ENCODE peak calls at places on chromosomes 2 and 18, in seven cellular contexts. W, M, B, T, V, A and G are unnamed samples.

GRCh38 chr18:56952026-56952425 is 194.9 kb upstream of the BOD1L2 start:
- DNase-seq in A (no peak), T (no peak), M (no peak), W (no peak), V (no peak), B (no peak), G (no peak)

GRCh38 chr2:135227386-135227785 is 175.3 kb downstream of the RAB3GAP1 start:
- DNase-seq in T (no peak), V (peak; percentile 70), M (no peak), B (no peak), W (no peak), A (peak; percentile 71), G (no peak)

GRCh38 chr2:219178377-219179175 is 501 bp downstream of the RETREG2 start:
- DNase-seq in A (no peak), B (peak; percentile 42), M (peak; percentile 56), V (peak; percentile 14), W (no peak), T (no peak), G (peak; percentile 9)

GRCh38 chr2:236166157-236166780 is 1.9 kb downstream of the GBX2 start:
- DNase-seq in T (no peak), V (no peak), B (no peak), A (no peak), M (peak; percentile 39), W (no peak), G (no peak)

GRCh38 chr2:71682341-71682740 is 229.0 kb downstream of the DYSF start:
- DNase-seq in A (no peak), W (no peak), B (no peak), T (no peak), M (no peak), V (no peak), G (no peak)

GRCh38 chr18:40911041-40911440 is 1044.0 kb upstream of the PIK3C3 start:
- DNase-seq in T (no peak), W (no peak), B (no peak), V (no peak), A (no peak), M (no peak), G (no peak)

GRCh38 chr2:177716484-177716883 is 323.9 kb downstream of the AGPS start:
- DNase-seq in M (no peak), T (no peak), A (no peak), W (no peak), B (no peak), V (no peak), G (no peak)

GRCh38 chr2:111659361-111660281 is 224.4 kb downstream of the ANAPC1 start:
- DNase-seq in A (peak; percentile 92), W (peak; percentile 62), V (peak; percentile 71), T (no peak), B (peak; percentile 84), M (no peak), G (peak; percentile 97)

GRCh38 chr2:236665572-236666118 is 96.0 kb downstream of the ACKR3 start:
- DNase-seq in A (no peak), B (no peak), T (no peak), V (no peak), W (no peak), M (no peak), G (no peak)

GRCh38 chr2:240831594-240832204 is 11.7 kb upstream of the KIF1A start:
- DNase-seq in V (no peak), A (no peak), W (no peak), B (no peak), T (no peak), M (no peak), G (no peak)

GRCh38 chr2:17979707-17980106 is 101.2 kb downstream of the KCNS3 start:
- DNase-seq in W (no peak), B (no peak), V (peak; percentile 85), M (no peak), A (peak; percentile 72), T (no peak), G (no peak)

GRCh38 chr2:77521931-77522470 is at the start of gene LRRTM4:
- DNase-seq in V (no peak), B (no peak), W (no peak), A (no peak), T (no peak), M (no peak), G (peak; percentile 4)

GRCh38 chr2:131724019-131724418 is 196.3 kb downstream of the CCDC74A start:
- DNase-seq in T (no peak), V (no peak), W (no peak), A (no peak), B (no peak), M (no peak), G (no peak)

GRCh38 chr2:50606860-50607259 is 425.1 kb downstream of the NRXN1 start:
- DNase-seq in M (no peak), B (no peak), V (no peak), T (no peak), W (no peak), A (no peak), G (no peak)

GRCh38 chr2:152962446-152962845 is 244.0 kb downstream of the ARL6IP6 start:
- DNase-seq in M (no peak), B (no peak), W (no peak), A (no peak), V (no peak), T (no peak), G (no peak)

GRCh38 chr2:32926708-32927084 is 20.1 kb upstream of the LTBP1 start:
- DNase-seq in T (no peak), B (no peak), A (peak; percentile 22), W (no peak), M (no peak), V (peak; percentile 22), G (no peak)

DNA sequence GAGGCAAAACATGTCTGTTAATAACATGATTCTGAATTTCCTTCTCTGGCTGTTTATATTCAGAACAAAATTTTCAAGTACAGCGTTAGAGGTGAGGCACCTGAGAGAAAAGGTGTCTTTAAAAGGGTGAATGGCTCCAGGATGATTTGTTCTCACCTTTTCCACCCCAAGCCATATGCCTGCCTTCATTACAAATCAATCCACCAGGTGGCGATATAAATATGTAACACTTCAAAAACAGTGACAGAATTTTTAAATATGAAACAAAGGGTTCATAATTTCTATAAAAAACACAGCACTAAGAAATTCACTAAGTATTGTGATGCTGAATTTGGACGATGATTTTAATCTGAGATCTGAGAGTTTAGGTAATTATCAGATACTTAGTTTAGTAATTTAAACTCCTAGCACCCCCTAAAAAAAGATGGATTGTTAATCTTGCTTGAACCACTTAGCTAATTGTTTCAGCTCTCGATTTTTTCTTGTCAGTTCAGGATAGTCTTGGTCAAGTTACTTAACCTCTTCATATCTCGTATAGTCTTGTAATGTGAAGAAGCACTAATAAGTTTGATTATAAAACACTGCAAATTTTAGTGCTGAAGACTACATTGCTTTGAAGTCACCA is 528.8 kb downstream of the CPS1 start:
- DNase-seq in B (peak; percentile 23), T (no peak), M (peak; percentile 21), W (no peak), A (peak; percentile 38), V (peak; percentile 17), G (peak; percentile 61)
- TF ChIP-seq CTCF in B (peak; percentile 59), T (peak; percentile 82), M (peak; percentile 13), W (peak; percentile 46), A (peak; percentile 56), V (peak; percentile 75), G (peak; percentile 63)

DNA sequence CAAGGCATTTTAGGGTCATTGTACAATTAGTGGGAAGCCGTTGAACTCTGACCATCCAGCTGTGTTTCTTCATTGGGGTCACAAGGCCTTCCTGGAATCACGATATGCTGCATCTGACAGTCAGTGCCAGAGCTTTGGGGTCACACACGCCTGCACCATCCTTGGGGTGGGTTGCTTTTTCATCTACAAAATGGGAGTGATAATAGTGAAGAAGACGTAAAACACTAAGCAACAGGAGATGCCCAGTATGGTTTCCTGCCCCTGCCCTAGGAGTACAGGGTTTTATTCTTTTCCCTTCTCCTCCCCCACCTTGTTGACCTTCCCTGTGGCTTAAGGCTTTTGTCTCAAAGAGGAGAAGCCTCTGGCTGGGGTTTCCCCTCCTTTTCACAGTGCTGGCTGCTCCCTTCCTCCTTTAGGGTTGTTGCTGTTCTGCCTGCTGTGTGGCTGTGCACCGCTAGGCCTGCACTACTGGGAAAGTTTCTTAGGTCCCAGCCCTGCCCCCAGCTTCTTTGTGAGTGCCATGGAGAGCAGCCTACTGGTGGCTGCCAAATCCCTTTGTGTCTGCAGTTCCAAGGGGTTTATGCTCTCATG is 245.6 kb downstream of the TPGS2 start:
- DNase-seq in V (no peak), A (no peak), W (no peak), M (peak; percentile 39), T (peak; percentile 23), B (no peak), G (no peak)
- TF ChIP-seq CTCF in V (no peak), A (no peak), W (no peak), M (no peak), T (no peak), B (no peak), G (no peak)

GRCh38 chr2:19762142-19762541 is 139.6 kb downstream of the TTC32 start:
- DNase-seq in T (no peak), A (peak; percentile 23), W (no peak), M (no peak), B (no peak), V (no peak), G (no peak)
- TF ChIP-seq CTCF in T (no peak), A (no peak), W (no peak), M (no peak), B (no peak), V (no peak), G (no peak)

GRCh38 chr2:175026385-175026784 is 21.2 kb upstream of the CHN1 start:
- DNase-seq in T (no peak), M (no peak), V (no peak), W (no peak), B (no peak), A (no peak), G (no peak)

GRCh38 chr2:175027755-175028154 is 22.6 kb upstream of the CHN1 start:
- DNase-seq in T (no peak), A (no peak), V (no peak), B (no peak), W (no peak), M (no peak), G (no peak)

GRCh38 chr2:175034728-175035127 is 29.5 kb upstream of the CHN1 start:
- DNase-seq in B (no peak), W (no peak), M (no peak), V (no peak), T (no peak), A (no peak), G (no peak)

GRCh38 chr2:175025946-175026345 is 20.8 kb upstream of the CHN1 start:
- DNase-seq in B (no peak), V (no peak), A (peak; percentile 70), W (no peak), M (no peak), T (no peak), G (peak; percentile 35)

GRCh38 chr2:175030380-175031271 is 25.4 kb upstream of the CHN1 start:
- DNase-seq in W (no peak), T (peak; percentile 38), V (peak; percentile 45), B (peak; percentile 20), A (peak; percentile 50), M (no peak), G (peak; percentile 49)
- TF ChIP-seq CTCF in W (peak; percentile 33), T (peak; percentile 55), V (peak; percentile 74), B (peak; percentile 13), A (peak; percentile 50), M (no peak), G (peak; percentile 28)